ENCODE peak calls at places on chromosomes 5 and 9, in ten cellular contexts. M is aorta, Z is spleen, F is transverse colon, X is heart left ventricle, D is ascending aorta, R is H7, E is astrocyte, A is mesendoderm, P is colonic mucosa. U is an unnamed sample. For H3K36me3, the result is how much of the 10 kb centered on the place peaks cover.

GRCh38 chr5:150079655-150080461 is 6.5 kb downstream of the CSF1R start:
- DNase-seq in X (no peak), F (no peak), M (peak), P (peak), A (no peak), R (peak), E (no peak), Z (no peak), D (no peak), U (no peak)

GRCh38 chr5:9361835-9362234 is 184.0 kb downstream of the SEMA5A start:
- DNase-seq in F (peak), P (peak), E (no peak), X (peak), Z (no peak), D (no peak), M (no peak), R (peak), A (peak), U (no peak)

GRCh38 chr9:101476576-101477208 is 41.1 kb upstream of the ALDOB start:
- DNase-seq in Z (no peak), X (no peak), A (no peak), R (no peak), E (no peak), D (no peak), P (no peak), F (no peak), M (no peak), U (no peak)

GRCh38 chr5:143146161-143146560 is 257.3 kb downstream of the NR3C1 start:
- DNase-seq in P (no peak), E (no peak), A (no peak), X (no peak), M (no peak), D (no peak), F (no peak), Z (no peak), R (no peak), U (no peak)

GRCh38 chr5:61301820-61302563 is 30.1 kb upstream of the ZSWIM6 start:
- DNase-seq in M (peak), R (no peak), Z (no peak), F (peak), D (peak), X (peak), A (peak), P (peak), E (peak), U (peak)

GRCh38 chr5:55538621-55539020 is 3.9 kb upstream of the PLPP1 start:
- DNase-seq in X (no peak), A (no peak), M (no peak), E (no peak), P (no peak), F (no peak), D (no peak), R (no peak), Z (no peak), U (no peak)

GRCh38 chr5:108801776-108802175 is 54.1 kb downstream of the FER start:
- DNase-seq in A (no peak), R (no peak), E (peak), X (no peak), D (no peak), P (no peak), Z (no peak), M (no peak), F (no peak), U (no peak)

GRCh38 chr9:127554966-127555829 is 56.9 kb upstream of the STXBP1 start:
- DNase-seq in R (no peak), X (no peak), E (no peak), D (no peak), M (no peak), P (no peak), F (no peak), Z (no peak), A (no peak), U (no peak)

GRCh38 chr5:133026664-133027153 is 360 bp upstream of the ZCCHC10 start:
- DNase-seq in X (no peak), D (no peak), P (no peak), R (no peak), E (no peak), M (no peak), Z (no peak), F (no peak), A (no peak), U (no peak)

GRCh38 chr9:93968451-93969327 is 13.5 kb upstream of the BARX1 start:
- DNase-seq in D (no peak), R (peak), A (peak), X (no peak), F (no peak), M (no peak), Z (no peak), P (peak), E (peak), U (no peak)

GRCh38 chr5:141618030-141618803 is 583 bp downstream of the DIAPH1 start:
- DNase-seq in P (peak), Z (peak), E (no peak), D (no peak), A (peak), M (no peak), X (peak), R (peak), F (peak), U (no peak)

GRCh38 chr9:3385871-3386270 is 139.9 kb downstream of the RFX3 start:
- DNase-seq in F (no peak), D (no peak), E (no peak), R (no peak), Z (no peak), X (no peak), A (no peak), P (no peak), M (no peak), U (no peak)

GRCh38 chr5:55226027-55226933 is 835 bp downstream of the MCIDAS start:
- DNase-seq in E (no peak), A (peak), P (peak), D (no peak), X (no peak), F (peak), M (peak), Z (peak), R (peak), U (no peak)

GRCh38 chr9:137614631-137615386 is 4.0 kb upstream of the EHMT1 start:
- DNase-seq in R (peak), X (no peak), A (no peak), D (no peak), F (no peak), Z (peak), M (no peak), E (no peak), P (no peak), U (no peak)

GRCh38 chr9:131809941-131810344 is 70.1 kb upstream of the RAPGEF1 start:
- DNase-seq in A (no peak), Z (no peak), X (no peak), F (no peak), E (peak), P (no peak), D (no peak), R (no peak), M (no peak), U (no peak)

GRCh38 chr5:125813221-125813974 is 609.8 kb upstream of the GRAMD2B start:
- DNase-seq in X (no peak), M (no peak), F (no peak), Z (no peak), D (no peak), A (no peak), R (no peak), E (no peak), P (no peak), U (no peak)

GRCh38 chr9:4430492-4431261 is 59.6 kb upstream of the SLC1A1 start:
- DNase-seq in P (no peak), Z (no peak), E (peak), X (no peak), F (no peak), M (no peak), R (no peak), D (no peak), A (no peak), U (no peak)

GRCh38 chr5:35598707-35599370 is 18.8 kb upstream of the SPEF2 start:
- DNase-seq in Z (no peak), D (no peak), R (peak), A (peak), X (no peak), P (peak), E (no peak), M (no peak), F (peak), U (no peak)

GRCh38 chr9:134223601-134224122 is 59.3 kb upstream of the RNU6ATAC start:
- DNase-seq in F (no peak), Z (no peak), A (no peak), D (no peak), P (no peak), X (no peak), R (peak), M (peak), E (no peak), U (no peak)

GRCh38 chr9:92749071-92749933 is 15.3 kb downstream of the BICD2 start:
- DNase-seq in F (no peak), X (no peak), E (no peak), R (peak), Z (peak), A (no peak), P (no peak), D (no peak), M (peak), U (no peak)

GRCh38 chr5:132771559-132771998 is 5.5 kb downstream of the SEPTIN8 start:
- DNase-seq in R (peak), X (peak), E (peak), A (peak), Z (no peak), M (peak), P (no peak), F (no peak), D (no peak), U (no peak)

GRCh38 chr9:69744688-69745380 is 15.0 kb downstream of the PTAR1 start:
- DNase-seq in E (peak), X (no peak), M (no peak), A (no peak), R (no peak), Z (no peak), F (no peak), D (no peak), P (no peak), U (no peak)
- H3K36me3 ChIP-seq in E (under half), X (under half), M (under half), A (under half), R (under half), Z (half or more), F (under half), D (under half), P (under half), U (under half)

DNA sequence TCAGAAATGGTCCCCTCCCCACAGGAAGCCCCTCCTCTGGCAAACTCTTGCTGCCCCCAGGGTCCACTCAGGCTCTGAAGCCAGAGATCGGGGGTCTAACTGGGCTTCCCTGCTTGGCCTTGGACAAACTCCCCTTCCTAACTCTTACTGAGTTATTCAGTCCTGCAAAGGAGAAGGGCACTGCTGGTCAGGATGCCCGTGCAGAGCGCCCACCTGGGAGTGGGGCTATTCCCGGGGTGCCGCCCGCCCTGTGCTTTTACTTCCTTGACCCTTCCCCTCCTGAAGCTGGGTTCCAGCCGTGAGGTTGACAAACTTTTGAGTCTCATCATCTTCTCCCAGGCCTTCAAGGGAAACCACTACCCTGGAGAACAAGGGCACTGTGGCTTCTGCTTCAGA is 4.9 kb downstream of the TBC1D9B start:
- DNase-seq in D (no peak), Z (no peak), M (peak), A (no peak), P (no peak), R (no peak), X (no peak), F (no peak), E (no peak), U (no peak)
- H3K36me3 ChIP-seq in D (under half), Z (half or more), M (under half), A (under half), P (under half), R (under half), X (under half), F (under half), E (under half), U (half or more)

GRCh38 chr5:71461360-71461759 is 5.9 kb downstream of the BDP1 start:
- DNase-seq in F (no peak), R (no peak), E (no peak), A (no peak), Z (no peak), M (no peak), P (no peak), X (no peak), D (no peak), U (no peak)
- H3K36me3 ChIP-seq in F (half or more), R (under half), E (under half), A (under half), Z (half or more), M (under half), P (under half), X (half or more), D (half or more), U (under half)

GRCh38 chr5:37044120-37044519 is 167.6 kb downstream of the NIPBL start:
- DNase-seq in R (no peak), M (no peak), Z (no peak), D (no peak), X (no peak), F (no peak), A (no peak), P (no peak), E (no peak), U (no peak)
- H3K36me3 ChIP-seq in R (under half), M (under half), Z (half or more), D (half or more), X (half or more), F (half or more), A (under half), P (under half), E (under half), U (half or more)

GRCh38 chr9:136466155-136466541 is 16.7 kb downstream of the SEC16A start:
- DNase-seq in X (no peak), D (no peak), P (no peak), F (no peak), E (no peak), R (no peak), A (no peak), Z (no peak), M (peak), U (no peak)

GRCh38 chr9:136465500-136466154 is 17.2 kb downstream of the SEC16A start:
- DNase-seq in F (no peak), R (no peak), E (no peak), M (peak), Z (no peak), A (no peak), X (no peak), D (no peak), P (no peak), U (no peak)

GRCh38 chr9:136470356-136470755 is 12.5 kb downstream of the SEC16A start:
- DNase-seq in F (no peak), A (no peak), X (no peak), D (no peak), Z (no peak), R (no peak), M (no peak), P (no peak), E (no peak), U (no peak)

GRCh38 chr9:136470792-136471469 is 11.9 kb downstream of the SEC16A start:
- DNase-seq in E (no peak), F (no peak), R (no peak), X (no peak), Z (no peak), P (no peak), M (no peak), A (no peak), D (no peak), U (no peak)

GRCh38 chr9:136467766-136468165 is 15.1 kb downstream of the SEC16A start:
- DNase-seq in Z (no peak), X (no peak), M (no peak), A (no peak), P (no peak), D (no peak), E (no peak), R (no peak), F (no peak), U (no peak)
- H3K36me3 ChIP-seq in Z (half or more), X (half or more), M (under half), A (under half), P (under half), D (half or more), E (half or more), R (half or more), F (half or more), U (half or more)

DNA sequence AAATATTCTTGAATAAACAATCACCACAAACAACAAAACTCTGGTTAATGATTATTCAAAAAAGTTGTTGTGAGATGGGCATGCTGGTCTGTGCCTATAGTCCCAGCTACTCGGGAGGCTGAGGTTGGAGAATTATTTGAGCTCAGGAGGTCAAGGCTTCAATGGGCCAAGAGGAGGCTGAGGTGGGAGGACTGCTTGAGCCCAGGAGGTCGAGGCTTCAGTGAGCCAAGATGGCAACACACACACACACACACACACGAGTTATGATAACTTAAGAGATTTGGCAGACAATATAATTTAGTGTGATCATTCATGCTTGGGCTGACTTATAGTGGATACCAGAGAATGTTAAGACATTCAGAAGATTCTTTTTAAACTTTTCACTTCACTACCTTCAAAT is 14.9 kb downstream of the LYSMD3 start:
- DNase-seq in R (no peak), Z (no peak), M (no peak), E (no peak), A (no peak), D (no peak), F (no peak), P (no peak), X (no peak), U (no peak)
- H3K36me3 ChIP-seq in R (under half), Z (under half), M (under half), E (under half), A (under half), D (under half), F (under half), P (under half), X (under half), U (under half)

GRCh38 chr9:135650408-135650807 is 11.1 kb upstream of the GLT6D1 start:
- DNase-seq in D (no peak), P (no peak), M (no peak), E (no peak), A (no peak), Z (no peak), F (no peak), R (no peak), X (no peak), U (no peak)

GRCh38 chr9:135657416-135657815 is 5.7 kb upstream of the LCN9 start:
- DNase-seq in Z (no peak), X (no peak), M (no peak), F (no peak), A (no peak), D (no peak), P (no peak), R (no peak), E (no peak), U (no peak)

GRCh38 chr9:135660407-135660806 is 2.7 kb upstream of the LCN9 start:
- DNase-seq in Z (no peak), D (no peak), F (no peak), X (no peak), P (no peak), M (no peak), E (no peak), A (no peak), R (peak), U (no peak)

GRCh38 chr9:135659252-135659651 is 3.9 kb upstream of the LCN9 start:
- DNase-seq in R (peak), X (no peak), E (no peak), Z (no peak), P (no peak), A (no peak), F (no peak), M (no peak), D (no peak), U (no peak)

GRCh38 chr9:135655317-135656003 is 7.6 kb upstream of the LCN9 start:
- DNase-seq in A (no peak), P (no peak), D (no peak), Z (no peak), R (peak), M (no peak), E (no peak), F (no peak), X (no peak), U (no peak)
- H3K36me3 ChIP-seq in A (under half), P (under half), D (under half), Z (under half), R (under half), M (under half), E (under half), F (under half), X (under half), U (under half)

U was measured in tibial nerve.